ENCODE peak calls at places on chromosomes 16 and 17, in five cellular contexts. U, K, H, M and Y are unnamed samples.

GRCh38 chr16:78789556-78789955 is 690.1 kb downstream of the WWOX start:
- DNase-seq in U (no peak), K (no peak), H (no peak), M (no peak), Y (no peak)

GRCh38 chr16:80718480-80719220 is 85.7 kb downstream of the CDYL2 start:
- DNase-seq in U (peak; percentile 22), K (peak; percentile 96), H (no peak), M (no peak), Y (no peak)

GRCh38 chr16:47676628-47677177 is 215.6 kb downstream of the PHKB start:
- DNase-seq in U (no peak), K (no peak), H (no peak), M (no peak), Y (no peak)

GRCh38 chr16:85593503-85594195 is 19.5 kb upstream of the GSE1 start:
- DNase-seq in U (no peak), K (no peak), H (no peak), M (no peak), Y (no peak)

GRCh38 chr16:78705694-78706093 is 606.2 kb downstream of the WWOX start:
- DNase-seq in U (no peak), K (peak; percentile 44), H (no peak), M (no peak), Y (no peak)

GRCh38 chr16:4723071-4723767 is 10.9 kb downstream of the ANKS3 start:
- DNase-seq in U (no peak), K (no peak), H (no peak), M (no peak), Y (no peak)

GRCh38 chr16:20385844-20386832 is 18.4 kb downstream of the PDILT start:
- DNase-seq in U (peak; percentile 39), K (peak; percentile 74), H (peak; percentile 18), M (peak; percentile 15), Y (peak; percentile 37)

GRCh38 chr16:24062270-24062817 is 193.8 kb upstream of the CACNG3 start:
- DNase-seq in U (no peak), K (no peak), H (no peak), M (no peak), Y (no peak)

GRCh38 chr17:48004973-48005372 is 32.6 kb downstream of the COPZ2 start:
- DNase-seq in U (no peak), K (no peak), H (no peak), M (no peak), Y (no peak)

GRCh38 chr16:3574195-3574594 is 3.0 kb downstream of the NLRC3 start:
- DNase-seq in U (no peak), K (no peak), H (no peak), M (no peak), Y (no peak)

GRCh38 chr16:66878067-66878466 is 2.2 kb upstream of the PDP2 start:
- DNase-seq in U (no peak), K (no peak), H (no peak), M (no peak), Y (no peak)

GRCh38 chr16:68486671-68487495 is 38.6 kb upstream of the SMPD3 start:
- DNase-seq in U (no peak), K (peak; percentile 79), H (no peak), M (no peak), Y (no peak)

GRCh38 chr16:69399361-69399760 is 13.6 kb upstream of the TERF2 start:
- DNase-seq in U (no peak), K (no peak), H (no peak), M (no peak), Y (no peak)

GRCh38 chr17:48175692-48176450 is 68.3 kb downstream of the SNX11 start:
- DNase-seq in U (peak; percentile 74), K (no peak), H (no peak), M (no peak), Y (no peak)

GRCh38 chr16:68372806-68373205 is 62.0 kb downstream of the PRMT7 start:
- DNase-seq in U (no peak), K (no peak), H (no peak), M (no peak), Y (no peak)

GRCh38 chr16:8655184-8655717 is 19.2 kb upstream of the ABAT start:
- DNase-seq in U (no peak), K (peak; percentile 42), H (no peak), M (no peak), Y (no peak)

GRCh38 chr16:4316732-4317461 is 1.0 kb downstream of the GLIS2 start:
- DNase-seq in U (peak; percentile 53), K (peak; percentile 66), H (no peak), M (no peak), Y (no peak)

GRCh38 chr16:29804455-29805231 is 1.7 kb upstream of the MAZ start:
- DNase-seq in U (no peak), K (peak; percentile 51), H (no peak), M (no peak), Y (no peak)

GRCh38 chr17:39096435-39097158 is 54.8 kb downstream of the PLXDC1 start:
- DNase-seq in U (no peak), K (no peak), H (no peak), M (peak; percentile 15), Y (no peak)